ENCODE peak calls at places on chromosomes 12 and 14, in five cellular contexts. E is GM23248, B is hepatocyte, O is MM.1S, P is H9. C is an unnamed sample.

GRCh38 chr12:95838125-95838524 is 20.6 kb upstream of the SNRPF start:
- DNase-seq in E (peak; percentile 61), B (peak; percentile 41), O (peak; percentile 68), P (no peak), C (no peak)

GRCh38 chr12:109719123-109720022 is 5.7 kb downstream of the FAM222A start:
- DNase-seq in E (no peak), B (no peak), O (no peak), P (peak; percentile 79), C (no peak)

GRCh38 chr12:115129727-115130126 is 445.8 kb upstream of the TBX3 start:
- DNase-seq in E (no peak), B (peak; percentile 56), O (no peak), P (no peak), C (no peak)

GRCh38 chr12:11834925-11835324 is 185.5 kb downstream of the ETV6 start:
- DNase-seq in E (peak; percentile 52), B (no peak), O (no peak), P (no peak), C (no peak)

GRCh38 chr12:93461503-93461902 is 5.8 kb upstream of the MRPL42 start:
- DNase-seq in E (no peak), B (no peak), O (no peak), P (no peak), C (no peak)

GRCh38 chr12:1644523-1645438 is 15.8 kb downstream of the WNT5B start:
- DNase-seq in E (peak; percentile 90), B (peak; percentile 64), O (no peak), P (no peak), C (no peak)

GRCh38 chr14:72638021-72638420 is 255.9 kb downstream of the DPF3 start:
- DNase-seq in E (peak; percentile 95), B (no peak), O (no peak), P (no peak), C (no peak)

GRCh38 chr14:97977711-97978261 is 1180.6 kb downstream of the VRK1 start:
- DNase-seq in E (peak; percentile 41), B (peak; percentile 57), O (no peak), P (peak; percentile 32), C (peak; percentile 95)

GRCh38 chr12:81078469-81079196 is 754 bp downstream of the ACSS3 start:
- DNase-seq in E (peak; percentile 71), B (peak; percentile 54), O (no peak), P (no peak), C (no peak)

GRCh38 chr12:123937707-123938600 is 34.7 kb downstream of the CCDC92 start:
- DNase-seq in E (no peak), B (no peak), O (peak; percentile 50), P (no peak), C (peak; percentile 62)

GRCh38 chr14:97380539-97380941 is 583.4 kb downstream of the VRK1 start:
- DNase-seq in E (no peak), B (peak; percentile 33), O (no peak), P (no peak), C (no peak)

GRCh38 chr12:79250186-79250585 is 385.6 kb downstream of the SYT1 start:
- DNase-seq in E (no peak), B (no peak), O (no peak), P (no peak), C (no peak)

GRCh38 chr12:106717671-106718070 is 56.8 kb upstream of the RIC8B start:
- DNase-seq in E (no peak), B (no peak), O (no peak), P (no peak), C (no peak)

GRCh38 chr12:106888348-106888970 is 67.2 kb upstream of the TMEM263 start:
- DNase-seq in E (no peak), B (no peak), O (no peak), P (no peak), C (no peak)

GRCh38 chr12:13124661-13125505 is 21.4 kb upstream of the GSG1 start:
- DNase-seq in E (peak; percentile 50), B (peak; percentile 35), O (no peak), P (no peak), C (no peak)

GRCh38 chr14:61043506-61043905 is 62.5 kb downstream of the SLC38A6 start:
- DNase-seq in E (no peak), B (no peak), O (no peak), P (no peak), C (no peak)

GRCh38 chr12:32134144-32134888 is 27.7 kb downstream of the BICD1 start:
- DNase-seq in E (peak; percentile 88), B (no peak), O (peak; percentile 90), P (no peak), C (no peak)

GRCh38 chr14:73829526-73830431 is 21.9 kb upstream of the PTGR2 start:
- DNase-seq in E (peak; percentile 89), B (peak; percentile 56), O (no peak), P (no peak), C (no peak)

GRCh38 chr12:126198516-126198915 is 1133.3 kb downstream of the AACS start:
- DNase-seq in E (no peak), B (no peak), O (no peak), P (no peak), C (no peak)

GRCh38 chr14:100666851-100667250 is 59.8 kb upstream of the DLK1 start:
- DNase-seq in E (no peak), B (no peak), O (no peak), P (no peak), C (no peak)

GRCh38 chr14:71665157-71665556 is 267.1 kb upstream of the RGS6 start:
- DNase-seq in E (peak; percentile 97), B (no peak), O (no peak), P (no peak), C (no peak)

GRCh38 chr14:51239813-51240803 is at the start of gene TMX1:
- DNase-seq in E (peak; percentile 99), B (peak; percentile 99), O (peak; percentile 94), P (peak; percentile 99), C (peak; percentile 99)

GRCh38 chr12:105723534-105723933 is 393.0 kb downstream of the C12orf75 start:
- DNase-seq in E (no peak), B (no peak), O (no peak), P (no peak), C (no peak)

GRCh38 chr12:1738480-1738879 is 47.6 kb downstream of the ADIPOR2 start:
- DNase-seq in E (no peak), B (no peak), O (no peak), P (no peak), C (no peak)

GRCh38 chr12:4865246-4865645 is 44.5 kb upstream of the KCNA1 start:
- DNase-seq in E (no peak), B (no peak), O (peak; percentile 78), P (no peak), C (no peak)
- H4K20me1 ChIP-seq in E (no peaks in the 10 kb centered on the region), B (no peaks in the 10 kb centered on the region), O (no peaks in the 10 kb centered on the region), P (no peaks in the 10 kb centered on the region), C (no peaks in the 10 kb centered on the region)

GRCh38 chr14:99479903-99480855 is 480 bp downstream of the SETD3 start:
- DNase-seq in E (peak; percentile 89), B (peak; percentile 75), O (no peak), P (peak; percentile 47), C (peak; percentile 61)

GRCh38 chr14:99481745-99482099 is 513 bp downstream of the CCNK start:
- DNase-seq in E (peak; percentile 81), B (peak; percentile 53), O (peak; percentile 8), P (no peak), C (peak; percentile 26)

GRCh38 chr14:99479160-99479902 is 1.3 kb downstream of the SETD3 start:
- DNase-seq in E (peak; percentile 43), B (no peak), O (no peak), P (no peak), C (no peak)

GRCh38 chr14:99478133-99478532 is 2.5 kb downstream of the SETD3 start:
- DNase-seq in E (no peak), B (no peak), O (no peak), P (no peak), C (no peak)

DNA sequence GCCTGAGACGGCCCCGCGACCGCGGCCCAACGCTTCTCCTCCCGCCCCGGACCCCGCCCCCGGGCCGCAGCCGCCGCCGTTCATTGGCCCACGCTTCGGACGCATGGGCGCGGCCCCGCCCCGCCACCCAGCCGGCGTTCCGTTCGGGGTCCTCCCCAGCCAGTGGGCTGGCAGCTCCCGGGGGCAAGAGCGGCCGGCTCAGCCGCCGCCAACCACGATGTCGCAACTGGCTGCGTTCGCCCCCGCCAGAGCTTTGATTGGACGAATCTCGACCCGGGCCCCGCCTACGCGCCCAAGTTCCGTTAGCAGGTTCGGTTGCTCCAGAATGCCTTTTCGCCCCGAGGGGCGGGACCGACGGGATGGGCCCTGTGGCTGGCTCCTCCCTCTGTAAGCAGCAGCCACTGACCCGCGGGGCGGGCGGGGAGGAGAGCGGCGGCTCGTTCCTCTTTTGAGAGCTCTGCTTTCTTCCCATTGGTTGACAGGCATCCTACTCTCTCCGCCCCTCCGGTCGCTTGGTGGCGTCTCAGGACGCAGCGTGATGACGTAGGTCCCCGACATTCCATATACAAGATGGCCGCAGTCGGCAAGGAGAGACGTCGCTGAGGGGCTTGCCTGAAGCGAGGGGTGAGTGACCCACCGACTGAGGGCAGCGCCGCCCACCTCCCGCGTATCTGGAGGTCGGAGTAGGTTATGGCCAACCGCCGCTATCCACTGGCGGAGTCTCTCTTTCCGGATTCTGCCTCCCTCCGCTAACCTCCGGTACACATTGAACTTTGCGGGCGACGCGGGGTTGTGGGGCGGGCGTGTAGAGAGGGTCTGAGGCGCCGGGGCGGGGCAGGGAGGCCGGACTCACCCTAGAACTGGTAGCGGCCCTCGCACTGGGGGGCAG is at the start of the genes CCNK and SETD3:
- DNase-seq in E (peak; percentile 100), B (peak; percentile 100), O (peak; percentile 95), P (peak; percentile 100), C (peak; percentile 100)
- H4K20me1 ChIP-seq in E (peaks cover 28% of the 10 kb centered on the region), B (peaks cover 74% of the 10 kb centered on the region), O (peaks cover 8% of the 10 kb centered on the region), P (no peaks in the 10 kb centered on the region), C (peaks cover 70% of the 10 kb centered on the region)

DNA sequence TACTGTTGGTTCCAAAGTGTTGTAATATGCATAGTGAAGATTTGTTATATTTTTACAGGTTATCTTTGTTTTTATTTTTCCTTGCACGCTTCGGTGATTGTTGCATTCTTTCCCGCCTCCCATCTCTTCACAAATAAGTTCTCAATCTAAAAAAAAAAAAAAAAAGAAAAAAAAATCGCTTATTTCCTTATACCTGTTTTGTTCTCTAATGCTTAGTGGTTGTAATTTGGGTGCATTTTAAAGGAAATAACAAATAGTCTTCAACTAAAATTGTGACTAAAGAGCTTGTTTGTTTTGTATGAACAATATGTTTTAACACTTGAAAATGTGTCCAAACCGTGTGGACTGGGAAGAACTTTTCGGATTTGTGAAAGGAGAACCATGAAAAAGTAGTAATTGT is 1.5 kb downstream of the CAND1 start:
- DNase-seq in E (peak; percentile 8), B (no peak), O (no peak), P (no peak), C (no peak)
- H4K20me1 ChIP-seq in E (peaks cover 22% of the 10 kb centered on the region), B (peaks cover 53% of the 10 kb centered on the region), O (peaks cover 46% of the 10 kb centered on the region), P (no peaks in the 10 kb centered on the region), C (peaks cover 55% of the 10 kb centered on the region)

GRCh38 chr12:104305349-104305748 is 1.8 kb downstream of the EID3 start:
- DNase-seq in E (no peak), B (no peak), O (no peak), P (no peak), C (no peak)
- H4K20me1 ChIP-seq in E (peaks cover 35% of the 10 kb centered on the region), B (peaks cover 44% of the 10 kb centered on the region), O (peaks cover 30% of the 10 kb centered on the region), P (no peaks in the 10 kb centered on the region), C (peaks cover 57% of the 10 kb centered on the region)

DNA sequence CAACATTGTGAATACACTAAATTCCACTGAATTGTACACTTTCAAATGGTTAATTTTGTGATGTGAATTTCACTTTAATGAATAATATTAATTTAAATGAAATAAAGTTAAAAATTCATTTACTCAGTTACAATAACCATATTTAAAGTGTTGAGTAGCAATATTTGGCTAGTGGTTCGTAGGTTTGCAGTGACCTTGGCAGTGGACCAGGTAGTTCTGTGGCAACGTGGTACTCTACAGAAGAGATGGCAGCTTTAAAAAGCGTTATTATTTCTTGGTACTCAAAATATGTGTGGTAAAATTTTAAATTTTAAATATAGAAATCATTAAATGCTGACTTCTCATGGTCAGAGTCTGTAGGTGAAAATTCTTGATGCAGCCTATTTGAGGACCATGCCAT is 51.6 kb downstream of the AEBP2 start:
- DNase-seq in E (no peak), B (no peak), O (no peak), P (no peak), C (no peak)
- H4K20me1 ChIP-seq in E (peaks cover 16% of the 10 kb centered on the region), B (peaks cover 3% of the 10 kb centered on the region), O (no peaks in the 10 kb centered on the region), P (no peaks in the 10 kb centered on the region), C (peaks cover 39% of the 10 kb centered on the region)